ENCODE peak calls at places on chromosomes 12 and 14, in five cellular contexts. A is transverse colon, M is H1, N is breast epithelium, I is SK-N-MC. Y is an unnamed sample.

GRCh38 chr12:131965073-131965472 is 15.3 kb downstream of the EP400 start:
- DNase-seq in A (no peak), M (no peak), N (no peak), I (no peak), Y (no peak)

GRCh38 chr12:109879332-109880048 is 851 bp downstream of the GLTP start:
- DNase-seq in A (no peak), M (peak), N (no peak), I (no peak), Y (no peak)

GRCh38 chr12:107523760-107524558 is 161.6 kb upstream of the PWP1 start:
- DNase-seq in A (no peak), M (no peak), N (no peak), I (no peak), Y (no peak)

GRCh38 chr14:93073833-93074769 is 41.6 kb downstream of the ITPK1 start:
- DNase-seq in A (no peak), M (no peak), N (no peak), I (no peak), Y (peak)

GRCh38 chr12:41151789-41152188 is 36.3 kb upstream of the PDZRN4 start:
- DNase-seq in A (no peak), M (no peak), N (no peak), I (no peak), Y (no peak)

GRCh38 chr12:12696562-12697383 is 790 bp upstream of the GPR19 start:
- DNase-seq in A (peak), M (peak), N (peak), I (no peak), Y (peak)

GRCh38 chr14:102020058-102020971 is 55.9 kb downstream of the DYNC1H1 start:
- DNase-seq in A (no peak), M (no peak), N (no peak), I (no peak), Y (peak)

GRCh38 chr12:85357609-85358008 is 77.6 kb downstream of the ALX1 start:
- DNase-seq in A (no peak), M (no peak), N (no peak), I (no peak), Y (no peak)

GRCh38 chr12:26551385-26551784 is 281.6 kb downstream of the ITPR2 start:
- DNase-seq in A (no peak), M (no peak), N (no peak), I (no peak), Y (no peak)

GRCh38 chr14:63542231-63542999 is 762 bp downstream of the PPP2R5E start:
- DNase-seq in A (peak), M (peak), N (peak), I (no peak), Y (peak)

GRCh38 chr12:13347241-13348043 is 150.9 kb downstream of the EMP1 start:
- DNase-seq in A (no peak), M (no peak), N (no peak), I (no peak), Y (no peak)

GRCh38 chr12:100652488-100652887 is 79.0 kb downstream of the GAS2L3 start:
- DNase-seq in A (no peak), M (no peak), N (no peak), I (no peak), Y (no peak)

GRCh38 chr12:52531563-52532300 is 11.5 kb upstream of the KRT5 start:
- DNase-seq in A (peak), M (no peak), N (no peak), I (no peak), Y (peak)

GRCh38 chr14:75426332-75427125 is 1.3 kb upstream of the JDP2 start:
- DNase-seq in A (no peak), M (no peak), N (no peak), I (no peak), Y (no peak)

GRCh38 chr14:77407158-77407557 is 16.2 kb downstream of the NOXRED1 start:
- DNase-seq in A (no peak), M (no peak), N (no peak), I (no peak), Y (peak)

GRCh38 chr12:613996-614726 is 49.1 kb downstream of the NINJ2 start:
- DNase-seq in A (peak), M (peak), N (no peak), I (no peak), Y (peak)

GRCh38 chr12:52650520-52651081 is 1.4 kb downstream of the KRT2 start:
- DNase-seq in A (no peak), M (no peak), N (no peak), I (no peak), Y (no peak)

GRCh38 chr12:62625238-62625637 is 158.6 kb downstream of the MON2 start:
- DNase-seq in A (no peak), M (no peak), N (no peak), I (no peak), Y (peak)

GRCh38 chr14:35366048-35366428 is 38.5 kb downstream of the NFKBIA start:
- DNase-seq in A (no peak), M (no peak), N (no peak), I (no peak), Y (no peak)

GRCh38 chr14:38777401-38777800 is 325.6 kb downstream of the SEC23A start:
- DNase-seq in A (no peak), M (no peak), N (no peak), I (no peak), Y (no peak)

GRCh38 chr12:65832217-65832616 is 7.9 kb downstream of the HMGA2 start:
- DNase-seq in A (no peak), M (no peak), N (no peak), I (no peak), Y (no peak)

GRCh38 chr14:52844262-52845060 is 53.1 kb upstream of the GNPNAT1 start:
- DNase-seq in A (no peak), M (no peak), N (no peak), I (no peak), Y (no peak)

GRCh38 chr14:76640923-76641395 is 120.3 kb upstream of the VASH1 start:
- DNase-seq in A (no peak), M (no peak), N (no peak), I (no peak), Y (no peak)

GRCh38 chr12:116382456-116382902 is 105.0 kb upstream of the MED13L start:
- DNase-seq in A (no peak), M (no peak), N (no peak), I (no peak), Y (no peak)

GRCh38 chr12:117489671-117490070 is 128.2 kb upstream of the NOS1 start:
- DNase-seq in A (no peak), M (no peak), N (no peak), I (no peak), Y (no peak)

GRCh38 chr12:79083181-79083580 is 218.6 kb downstream of the SYT1 start:
- DNase-seq in A (no peak), M (no peak), N (no peak), I (no peak), Y (no peak)

GRCh38 chr12:120231316-120232011 is 30.6 kb upstream of the RPLP0 start:
- DNase-seq in A (peak), M (no peak), N (no peak), I (no peak), Y (peak)

GRCh38 chr12:56589783-56590182 is 40.3 kb downstream of the BAZ2A start:
- DNase-seq in A (no peak), M (no peak), N (no peak), I (no peak), Y (no peak)

GRCh38 chr12:106174876-106175275 is 36.1 kb upstream of the NUAK1 start:
- DNase-seq in A (no peak), M (no peak), N (no peak), I (no peak), Y (no peak)

GRCh38 chr12:106179086-106179485 is 40.3 kb upstream of the NUAK1 start:
- DNase-seq in A (no peak), M (no peak), N (no peak), I (no peak), Y (no peak)

GRCh38 chr12:106173442-106173841 is 34.7 kb upstream of the NUAK1 start:
- DNase-seq in A (no peak), M (no peak), N (no peak), I (no peak), Y (no peak)

GRCh38 chr12:106181416-106182114 is 42.8 kb upstream of the NUAK1 start:
- DNase-seq in A (no peak), M (no peak), N (no peak), I (no peak), Y (no peak)

DNA sequence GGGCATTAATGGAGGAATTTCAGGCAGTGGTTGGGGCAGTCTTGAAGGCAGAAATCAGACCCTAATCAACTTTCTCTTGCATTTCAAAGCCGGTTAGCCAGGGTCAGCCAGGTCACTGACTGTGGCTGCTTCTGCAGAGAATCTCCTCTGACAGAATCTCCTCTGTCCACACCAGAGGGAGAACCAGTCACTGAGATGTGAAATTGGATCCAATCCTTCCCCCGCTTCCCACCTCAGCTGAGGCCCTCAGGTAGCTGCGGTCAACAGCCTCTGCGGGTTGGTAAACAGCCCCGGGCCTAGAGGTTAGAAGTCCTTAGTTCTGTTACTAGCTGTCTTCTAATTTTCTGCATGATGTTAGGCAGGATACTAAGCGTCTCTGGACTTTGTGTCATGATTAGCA is 39.8 kb upstream of the NUAK1 start:
- DNase-seq in A (no peak), M (no peak), N (no peak), I (no peak), Y (no peak)
- H3K27ac ChIP-seq in A (no peak), M (no peak), N (peak), I (no peak), Y (no peak)

GRCh38 chr12:90261283-90261682 is 552.6 kb upstream of the ATP2B1 start:
- DNase-seq in A (no peak), M (no peak), N (no peak), I (no peak), Y (no peak)
- TF ChIP-seq POLR2AphosphoS5 in A (no peak), M (no peak), N (no peak), I (no peak), Y (no peak)

GRCh38 chr12:130049666-130050065 is 112.6 kb upstream of the FZD10 start:
- DNase-seq in A (no peak), M (no peak), N (no peak), I (no peak), Y (no peak)

GRCh38 chr12:130043685-130044421 is 118.4 kb upstream of the FZD10 start:
- DNase-seq in A (no peak), M (no peak), N (no peak), I (no peak), Y (no peak)

GRCh38 chr12:130041983-130042812 is 120.1 kb upstream of the FZD10 start:
- DNase-seq in A (peak), M (peak), N (no peak), I (no peak), Y (no peak)

DNA sequence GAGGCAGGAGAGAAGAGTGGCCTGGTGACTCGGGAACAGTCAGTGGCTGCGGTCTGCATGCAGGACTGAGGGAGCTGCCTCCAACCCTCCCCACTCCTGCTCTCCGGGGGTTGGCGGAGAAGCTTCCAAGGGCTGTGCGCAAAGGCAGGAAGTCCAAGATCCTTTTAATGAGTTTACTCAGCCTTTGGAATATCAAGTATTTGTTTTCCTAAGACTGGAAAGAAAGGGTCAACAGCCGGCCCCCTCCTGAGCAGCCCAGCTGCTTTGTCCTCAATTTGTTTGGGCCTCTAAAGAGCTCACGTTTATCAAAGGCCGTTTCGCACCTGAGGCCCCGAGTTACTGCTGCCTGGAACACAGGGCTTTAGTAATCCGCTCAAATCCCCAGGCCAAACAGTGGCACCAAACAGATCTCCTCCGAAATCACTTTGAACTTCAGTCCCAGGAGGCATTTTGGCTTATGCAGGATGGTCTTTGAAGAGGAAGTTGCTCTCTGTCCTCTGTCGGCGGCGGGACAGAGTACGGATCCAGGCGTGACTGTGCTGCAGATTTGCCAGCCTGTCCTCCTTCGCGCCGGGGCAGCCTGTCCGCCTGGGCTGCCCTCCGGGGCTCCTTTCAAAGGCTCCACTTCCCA is 117.2 kb upstream of the FZD10 start:
- DNase-seq in A (no peak), M (peak), N (no peak), I (no peak), Y (no peak)
- H3K27ac ChIP-seq in A (no peak), M (no peak), N (no peak), I (no peak), Y (no peak)

GRCh38 chr14:72926292-72927028 is at the start of gene DCAF4:
- DNase-seq in A (peak), M (peak), N (peak), I (peak), Y (peak)
- TF ChIP-seq POLR2AphosphoS5 in A (peak), M (peak), N (no peak), I (no peak), Y (no peak)

GRCh38 chr12:124458992-124459851 is 108.2 kb downstream of the NCOR2 start:
- DNase-seq in A (no peak), M (no peak), N (no peak), I (no peak), Y (no peak)

GRCh38 chr12:124458220-124458991 is 109.0 kb downstream of the NCOR2 start:
- DNase-seq in A (no peak), M (no peak), N (no peak), I (no peak), Y (no peak)

GRCh38 chr12:124461241-124461673 is 106.2 kb downstream of the NCOR2 start:
- DNase-seq in A (no peak), M (no peak), N (no peak), I (no peak), Y (no peak)

GRCh38 chr12:124460771-124461170 is 106.6 kb downstream of the NCOR2 start:
- DNase-seq in A (no peak), M (no peak), N (no peak), I (no peak), Y (no peak)

GRCh38 chr12:124459852-124460645 is 107.4 kb downstream of the NCOR2 start:
- DNase-seq in A (no peak), M (no peak), N (no peak), I (no peak), Y (no peak)
- H3K27ac ChIP-seq in A (no peak), M (no peak), N (no peak), I (no peak), Y (no peak)

DNA sequence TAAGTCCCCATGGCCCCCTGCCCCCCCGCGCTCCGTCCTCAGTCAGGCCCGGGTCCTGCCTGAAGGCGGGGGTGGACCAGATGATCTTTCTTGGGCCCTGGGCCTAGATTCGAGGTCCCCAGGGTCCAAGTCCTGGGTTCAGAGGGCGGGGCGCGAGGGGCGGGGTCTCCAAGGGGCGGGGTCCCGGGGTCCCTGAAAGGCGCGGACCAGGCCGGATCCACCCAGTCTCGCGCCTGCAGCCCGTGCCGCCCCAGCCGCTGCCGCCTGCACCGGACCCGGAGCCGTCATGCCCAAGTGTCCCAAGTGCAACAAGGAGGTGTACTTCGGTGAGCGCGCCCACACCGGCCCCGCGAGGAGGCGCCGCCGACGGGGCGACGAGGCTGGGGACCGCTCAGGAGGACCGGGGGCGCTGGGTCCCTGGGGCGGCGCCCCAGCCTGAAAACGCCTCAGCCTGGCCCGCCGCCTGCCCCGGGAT is 325 bp downstream of the CRIP1 start:
- DNase-seq in A (peak), M (peak), N (no peak), I (no peak), Y (no peak)
- TF ChIP-seq POLR2AphosphoS5 in A (peak), M (no peak), N (no peak), I (peak), Y (no peak)

DNA sequence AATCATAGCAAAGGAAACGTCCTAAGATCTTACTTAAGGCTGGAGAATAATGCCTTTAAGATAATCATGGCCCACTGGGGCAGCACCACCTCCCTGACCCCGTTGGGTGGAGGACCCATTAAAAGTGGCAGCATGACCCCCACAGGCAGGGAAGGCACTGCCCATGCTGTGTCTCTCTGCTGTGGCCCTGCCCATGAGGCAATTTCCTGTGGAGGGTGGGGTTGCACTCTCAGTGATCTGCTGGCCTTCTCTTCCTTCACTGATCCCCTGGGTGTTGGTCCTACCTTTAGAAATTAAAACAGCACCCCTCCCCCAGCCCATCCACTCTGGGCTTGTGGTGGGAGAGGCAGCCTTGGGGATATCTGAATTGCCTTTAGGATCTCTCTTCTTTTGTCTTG is 17.3 kb downstream of the KLRK1 start:
- DNase-seq in A (peak), M (no peak), N (no peak), I (no peak), Y (no peak)
- H3K27ac ChIP-seq in A (peak), M (no peak), N (no peak), I (no peak), Y (peak)

GRCh38 chr14:104659146-104659545 is 30.3 kb upstream of the INF2 start:
- DNase-seq in A (no peak), M (no peak), N (no peak), I (no peak), Y (no peak)

GRCh38 chr14:104657114-104657524 is 32.3 kb upstream of the INF2 start:
- DNase-seq in A (no peak), M (no peak), N (no peak), I (no peak), Y (peak)

GRCh38 chr14:104656014-104656714 is 33.3 kb upstream of the INF2 start:
- DNase-seq in A (no peak), M (no peak), N (no peak), I (no peak), Y (no peak)

GRCh38 chr14:104658325-104658712 is 31.1 kb upstream of the INF2 start:
- DNase-seq in A (no peak), M (no peak), N (no peak), I (no peak), Y (no peak)

GRCh38 chr14:104657563-104658324 is 31.7 kb upstream of the INF2 start:
- DNase-seq in A (no peak), M (no peak), N (no peak), I (no peak), Y (no peak)
- TF ChIP-seq POLR2AphosphoS5 in A (no peak), M (no peak), N (no peak), I (no peak), Y (no peak)